ENCODE peak calls at places on chromosomes 2 and 18, in six cellular contexts. F, T, Y, K, A and H are unnamed samples.
A peak's percentile ranks its signal among the peaks of the same experiment; 100 is the strongest.

GRCh38 chr2:239717706-239718105 is 307.4 kb downstream of the NDUFA10 start:
- DNase-seq in Y (no peak), F (no peak), T (no peak), K (no peak), A (no peak), H (no peak)

GRCh38 chr2:74922592-74923227 is 35.7 kb upstream of the POLE4 start:
- DNase-seq in T (peak; percentile 12), Y (peak; percentile 76), A (no peak), F (no peak), K (no peak), H (no peak)

GRCh38 chr18:67282796-67283195 is 233.7 kb downstream of the DSEL start:
- DNase-seq in K (no peak), Y (peak; percentile 70), T (no peak), F (no peak), A (no peak), H (no peak)

GRCh38 chr2:47725808-47726207 is 57.1 kb upstream of the MSH6 start:
- DNase-seq in T (no peak), A (no peak), Y (peak; percentile 59), K (peak; percentile 53), F (no peak), H (no peak)

GRCh38 chr2:62014102-62014501 is 108.6 kb downstream of the COMMD1 start:
- DNase-seq in Y (peak; percentile 84), K (no peak), T (no peak), A (peak; percentile 29), F (peak; percentile 24), H (peak; percentile 7)

GRCh38 chr2:226730487-226730886 is 69.1 kb downstream of the IRS1 start:
- DNase-seq in F (peak; percentile 39), T (no peak), A (no peak), K (no peak), Y (peak; percentile 30), H (no peak)

GRCh38 chr2:191347881-191348280 is 102.7 kb downstream of the MYO1B start:
- DNase-seq in Y (no peak), T (no peak), K (no peak), A (no peak), F (no peak), H (no peak)

GRCh38 chr18:35089382-35089781 is 48.2 kb downstream of the MAPRE2 start:
- DNase-seq in T (no peak), A (no peak), Y (no peak), F (no peak), K (no peak), H (no peak)

GRCh38 chr2:84417453-84417852 is 41.6 kb downstream of the SUCLG1 start:
- DNase-seq in T (no peak), Y (no peak), K (no peak), F (no peak), A (no peak), H (peak; percentile 63)

GRCh38 chr2:165640232-165640923 is 153.7 kb downstream of the GALNT3 start:
- DNase-seq in A (no peak), Y (no peak), T (no peak), F (no peak), K (no peak), H (peak; percentile 17)

GRCh38 chr2:236180831-236181453 is 12.8 kb upstream of the GBX2 start:
- DNase-seq in F (no peak), K (peak; percentile 48), T (peak; percentile 21), Y (peak; percentile 82), A (peak; percentile 33), H (peak; percentile 46)

GRCh38 chr2:222548997-222549396 is 106.9 kb downstream of the FARSB start:
- DNase-seq in F (no peak), Y (peak; percentile 27), T (no peak), A (no peak), K (no peak), H (no peak)

GRCh38 chr2:219453691-219454131 is 19.1 kb downstream of the SPEG start:
- DNase-seq in T (no peak), F (peak; percentile 80), Y (peak; percentile 95), K (no peak), A (peak; percentile 87), H (no peak)
- H3K4me3 ChIP-seq in T (no peak overlapping the region), F (peak overlapping the region; percentile 2), Y (no peak overlapping the region), K (no peak overlapping the region), A (no peak overlapping the region), H (no peak overlapping the region)

DNA sequence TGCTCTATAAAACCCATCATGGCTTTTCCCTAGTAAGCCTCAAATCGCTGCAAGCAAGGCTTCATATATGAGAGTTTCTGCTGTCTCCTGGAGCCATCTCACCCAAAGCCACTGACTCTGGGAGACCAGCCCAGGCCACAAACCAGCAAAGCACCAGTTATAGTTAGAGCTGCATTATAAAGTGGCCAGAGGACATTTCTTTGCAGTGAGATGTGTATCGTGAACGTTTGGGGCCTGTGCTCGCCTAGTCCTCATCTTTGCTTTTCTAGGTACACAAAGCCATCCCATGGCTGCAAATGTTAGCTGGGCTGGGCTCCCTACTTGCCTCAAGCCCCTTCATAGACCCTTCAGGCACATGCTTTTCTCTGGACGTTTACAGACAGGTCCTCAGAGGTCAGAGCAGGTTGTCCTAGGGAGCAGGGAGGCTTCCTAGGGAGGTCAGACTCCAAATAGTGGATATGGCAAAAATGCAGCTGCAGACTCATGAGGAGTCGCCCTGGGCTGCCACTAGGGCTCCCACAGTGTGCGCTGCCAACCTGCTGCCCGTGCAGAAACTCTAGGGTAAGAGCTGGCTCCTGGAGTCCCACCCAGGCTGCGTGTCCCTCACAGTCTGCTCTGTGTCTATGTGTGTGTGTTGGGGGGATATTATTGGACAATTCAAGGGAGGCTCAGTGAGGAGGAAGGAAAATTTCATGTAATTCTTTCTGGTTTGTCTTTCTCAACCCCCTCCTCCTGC is 141.0 kb downstream of the RPIA start:
- DNase-seq in T (no peak), A (no peak), Y (no peak), K (no peak), F (no peak), H (no peak)
- TF ChIP-seq CTCF in T (no peak), A (no peak), Y (no peak), K (no peak), F (no peak), H (no peak)

DNA sequence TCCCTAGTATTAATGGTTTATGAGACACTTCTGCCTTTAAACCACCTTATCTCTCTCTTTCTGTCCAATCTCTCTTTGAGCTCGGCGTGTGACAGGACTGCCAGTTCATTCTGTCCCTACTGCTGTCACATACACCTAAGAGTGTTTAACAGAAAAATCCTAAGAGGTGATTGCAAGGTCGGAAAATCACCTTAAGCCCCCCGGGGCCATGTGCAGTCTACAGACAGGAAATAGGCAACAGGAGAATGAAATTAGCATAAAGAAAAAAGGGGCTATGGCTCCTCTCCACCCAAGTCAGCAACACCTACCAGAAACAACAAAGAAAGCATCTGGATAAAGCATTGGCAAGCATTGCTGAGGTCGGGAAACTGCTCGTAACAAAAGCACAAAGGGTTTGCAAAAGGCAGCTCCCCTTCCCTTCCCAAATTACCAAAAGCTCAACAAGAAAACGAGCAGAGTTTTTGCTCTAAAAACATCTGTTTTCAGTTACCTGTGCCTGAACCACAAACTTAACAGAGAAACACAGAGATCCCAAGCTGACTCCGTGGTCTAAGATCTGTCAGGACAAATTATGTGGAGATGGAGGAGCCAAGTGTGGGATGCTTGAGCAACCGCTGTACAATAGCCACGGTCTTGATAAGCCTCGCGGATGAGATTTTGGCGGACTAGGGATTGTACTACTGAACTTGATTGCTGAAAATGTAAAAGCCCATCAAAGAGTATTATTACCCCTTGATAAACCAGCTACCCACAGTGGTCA is 30.4 kb downstream of the ANKRD44 start:
- DNase-seq in T (no peak), F (no peak), A (no peak), K (no peak), Y (peak; percentile 54), H (no peak)
- H3K4me3 ChIP-seq in T (no peak overlapping the region), F (no peak overlapping the region), A (no peak overlapping the region), K (no peak overlapping the region), Y (no peak overlapping the region), H (no peak overlapping the region)

GRCh38 chr2:26477126-26477910 is 606 bp downstream of the OTOF start:
- DNase-seq in A (no peak), F (no peak), Y (no peak), K (no peak), T (no peak), H (no peak)
- TF ChIP-seq CTCF in A (no peak), F (no peak), Y (no peak), K (no peak), T (no peak), H (no peak)

DNA sequence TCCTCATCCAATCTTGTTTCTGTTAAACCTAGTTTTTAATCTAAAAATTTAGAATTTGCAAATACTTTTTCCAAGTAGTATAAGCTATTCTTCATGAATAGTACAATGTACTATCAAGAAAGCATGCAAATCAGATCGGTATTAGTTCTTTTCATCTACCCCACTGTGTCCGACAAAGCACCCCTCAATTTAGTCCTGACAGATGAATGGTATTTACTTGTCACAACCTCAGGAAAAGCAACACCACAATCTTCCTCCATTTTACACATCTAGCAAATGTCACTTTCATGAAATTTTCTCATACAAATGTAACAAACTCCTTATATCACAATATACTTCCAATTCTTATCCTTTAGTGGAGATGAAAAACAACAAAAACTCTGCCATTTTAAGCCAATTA is 163.8 kb downstream of the PDE11A start:
- DNase-seq in A (no peak), K (no peak), T (no peak), F (no peak), Y (no peak), H (no peak)
- H3K4me3 ChIP-seq in A (no peak overlapping the region), K (no peak overlapping the region), T (no peak overlapping the region), F (no peak overlapping the region), Y (no peak overlapping the region), H (no peak overlapping the region)

GRCh38 chr2:35116151-35116550 is 1239.4 kb upstream of the CRIM1 start:
- DNase-seq in A (no peak), K (no peak), F (no peak), Y (no peak), T (no peak), H (no peak)

DNA sequence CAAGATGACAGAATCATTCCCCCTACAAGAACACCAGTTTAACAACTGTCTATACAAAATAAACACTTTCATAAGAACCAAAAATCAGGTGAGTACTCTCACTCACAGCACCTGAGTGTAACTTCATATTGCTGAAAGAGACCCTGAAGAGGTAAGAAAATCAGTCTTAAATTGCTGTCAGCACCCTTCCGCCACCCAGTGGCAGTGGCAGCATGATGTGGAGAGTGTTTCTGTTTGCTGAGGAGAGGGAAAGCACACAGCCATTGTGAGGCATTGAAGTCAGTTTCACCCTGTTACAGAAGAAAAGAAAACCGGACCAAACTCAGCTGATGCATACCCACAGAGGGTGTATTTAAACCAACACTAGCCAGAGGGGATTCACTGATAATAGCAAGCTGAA is 1240.8 kb upstream of the CRIM1 start:
- DNase-seq in A (no peak), K (no peak), T (no peak), Y (no peak), F (no peak), H (no peak)
- TF ChIP-seq CTCF in A (no peak), K (no peak), T (no peak), Y (no peak), F (no peak), H (peak; percentile 10)